ENCODE peak calls at places on chromosomes 11 and 22, in ten cellular contexts. One of them, this sample, is unnamed.

GRCh38 chr22:32204211-32204855 is 540 bp downstream of the RFPL2 start:
- DNase-seq in memory B cell: no peak
- DNase-seq in HS-27A: no peak
- DNase-seq in posterior cingulate gyrus: no peak
- DNase-seq in heart left ventricle: no peak
- DNase-seq in NCI-H1417: no peak
- DNase-seq in neural progenitor cell: peak
- DNase-seq in NCI-H1092 treated with DMSO at 0.1 percent for 48 hours: peak
- DNase-seq in lung: no peak
- DNase-seq in nucleus accumbens: no peak
- DNase-seq in this sample: no peak

GRCh38 chr11:93686812-93687211 is 25.3 kb downstream of the CEP295 start:
- DNase-seq in NCI-H1417: no peak
- DNase-seq in memory B cell: no peak
- DNase-seq in NCI-H1092 treated with DMSO at 0.1 percent for 48 hours: no peak
- DNase-seq in HS-27A: no peak
- DNase-seq in neural progenitor cell: no peak
- DNase-seq in posterior cingulate gyrus: no peak
- DNase-seq in heart left ventricle: no peak
- DNase-seq in lung: no peak
- DNase-seq in nucleus accumbens: no peak
- DNase-seq in this sample: no peak

GRCh38 chr11:61728066-61728939 is 24.1 kb upstream of the MYRF start:
- DNase-seq in neural progenitor cell: no peak
- DNase-seq in HS-27A: no peak
- DNase-seq in posterior cingulate gyrus: no peak
- DNase-seq in memory B cell: no peak
- DNase-seq in lung: no peak
- DNase-seq in nucleus accumbens: no peak
- DNase-seq in NCI-H1417: no peak
- DNase-seq in heart left ventricle: no peak
- DNase-seq in NCI-H1092 treated with DMSO at 0.1 percent for 48 hours: no peak
- DNase-seq in this sample: no peak

GRCh38 chr11:47359586-47359985 is 7.1 kb upstream of the MYBPC3 start:
- DNase-seq in nucleus accumbens: no peak
- DNase-seq in HS-27A: no peak
- DNase-seq in NCI-H1417: no peak
- DNase-seq in NCI-H1092 treated with DMSO at 0.1 percent for 48 hours: no peak
- DNase-seq in neural progenitor cell: no peak
- DNase-seq in posterior cingulate gyrus: no peak
- DNase-seq in lung: no peak
- DNase-seq in heart left ventricle: peak
- DNase-seq in memory B cell: no peak
- DNase-seq in this sample: no peak

GRCh38 chr22:38632528-38632927 is 23.7 kb downstream of the FAM227A start:
- DNase-seq in NCI-H1092 treated with DMSO at 0.1 percent for 48 hours: no peak
- DNase-seq in NCI-H1417: no peak
- DNase-seq in heart left ventricle: no peak
- DNase-seq in lung: no peak
- DNase-seq in nucleus accumbens: no peak
- DNase-seq in memory B cell: no peak
- DNase-seq in posterior cingulate gyrus: no peak
- DNase-seq in neural progenitor cell: no peak
- DNase-seq in HS-27A: no peak
- DNase-seq in this sample: no peak

GRCh38 chr22:37521236-37521739 is 2.1 kb upstream of the CARD10 start:
- DNase-seq in NCI-H1092 treated with DMSO at 0.1 percent for 48 hours: no peak
- DNase-seq in posterior cingulate gyrus: no peak
- DNase-seq in HS-27A: no peak
- DNase-seq in memory B cell: no peak
- DNase-seq in heart left ventricle: no peak
- DNase-seq in neural progenitor cell: no peak
- DNase-seq in nucleus accumbens: no peak
- DNase-seq in lung: no peak
- DNase-seq in NCI-H1417: no peak
- DNase-seq in this sample: no peak

GRCh38 chr22:43852605-43853327 is 9.5 kb downstream of the SULT4A1 start:
- DNase-seq in NCI-H1092 treated with DMSO at 0.1 percent for 48 hours: no peak
- DNase-seq in heart left ventricle: no peak
- DNase-seq in posterior cingulate gyrus: no peak
- DNase-seq in HS-27A: no peak
- DNase-seq in neural progenitor cell: no peak
- DNase-seq in NCI-H1417: no peak
- DNase-seq in nucleus accumbens: no peak
- DNase-seq in memory B cell: no peak
- DNase-seq in lung: no peak
- DNase-seq in this sample: no peak

GRCh38 chr11:65445604-65446445 is 23.2 kb downstream of the NEAT1 start:
- DNase-seq in lung: peak
- DNase-seq in heart left ventricle: no peak
- DNase-seq in neural progenitor cell: no peak
- DNase-seq in memory B cell: no peak
- DNase-seq in NCI-H1417: no peak
- DNase-seq in HS-27A: no peak
- DNase-seq in nucleus accumbens: no peak
- DNase-seq in NCI-H1092 treated with DMSO at 0.1 percent for 48 hours: no peak
- DNase-seq in posterior cingulate gyrus: no peak
- DNase-seq in this sample: peak

GRCh38 chr11:114684636-114685035 is 6.3 kb downstream of the NXPE2 start:
- DNase-seq in neural progenitor cell: no peak
- DNase-seq in lung: no peak
- DNase-seq in NCI-H1417: no peak
- DNase-seq in NCI-H1092 treated with DMSO at 0.1 percent for 48 hours: no peak
- DNase-seq in HS-27A: no peak
- DNase-seq in posterior cingulate gyrus: no peak
- DNase-seq in nucleus accumbens: no peak
- DNase-seq in memory B cell: no peak
- DNase-seq in heart left ventricle: no peak
- DNase-seq in this sample: no peak

GRCh38 chr11:103872748-103873147 is 163.7 kb upstream of the DDI1 start:
- DNase-seq in lung: no peak
- DNase-seq in neural progenitor cell: no peak
- DNase-seq in nucleus accumbens: no peak
- DNase-seq in memory B cell: no peak
- DNase-seq in heart left ventricle: no peak
- DNase-seq in posterior cingulate gyrus: no peak
- DNase-seq in HS-27A: no peak
- DNase-seq in NCI-H1092 treated with DMSO at 0.1 percent for 48 hours: no peak
- DNase-seq in NCI-H1417: no peak
- DNase-seq in this sample: no peak

GRCh38 chr11:94728541-94728940 is 39.6 kb upstream of the AMOTL1 start:
- DNase-seq in memory B cell: no peak
- DNase-seq in NCI-H1417: no peak
- DNase-seq in lung: no peak
- DNase-seq in nucleus accumbens: no peak
- DNase-seq in HS-27A: no peak
- DNase-seq in posterior cingulate gyrus: no peak
- DNase-seq in NCI-H1092 treated with DMSO at 0.1 percent for 48 hours: no peak
- DNase-seq in neural progenitor cell: no peak
- DNase-seq in heart left ventricle: no peak
- DNase-seq in this sample: no peak

GRCh38 chr11:103892603-103893002 is 143.8 kb upstream of the DDI1 start:
- DNase-seq in NCI-H1417: no peak
- DNase-seq in HS-27A: no peak
- DNase-seq in NCI-H1092 treated with DMSO at 0.1 percent for 48 hours: no peak
- DNase-seq in neural progenitor cell: no peak
- DNase-seq in posterior cingulate gyrus: no peak
- DNase-seq in lung: no peak
- DNase-seq in memory B cell: no peak
- DNase-seq in nucleus accumbens: no peak
- DNase-seq in heart left ventricle: no peak
- DNase-seq in this sample: no peak

GRCh38 chr11:32962016-32962415 is 53.7 kb upstream of the DEPDC7 start:
- DNase-seq in HS-27A: peak
- DNase-seq in nucleus accumbens: no peak
- DNase-seq in posterior cingulate gyrus: no peak
- DNase-seq in memory B cell: no peak
- DNase-seq in lung: no peak
- DNase-seq in NCI-H1092 treated with DMSO at 0.1 percent for 48 hours: no peak
- DNase-seq in heart left ventricle: no peak
- DNase-seq in neural progenitor cell: no peak
- DNase-seq in NCI-H1417: no peak
- DNase-seq in this sample: no peak

GRCh38 chr22:30485362-30485988 is 13.7 kb upstream of the SEC14L3 start:
- DNase-seq in heart left ventricle: peak
- DNase-seq in nucleus accumbens: no peak
- DNase-seq in NCI-H1417: peak
- DNase-seq in neural progenitor cell: peak
- DNase-seq in posterior cingulate gyrus: peak
- DNase-seq in memory B cell: peak
- DNase-seq in NCI-H1092 treated with DMSO at 0.1 percent for 48 hours: peak
- DNase-seq in lung: peak
- DNase-seq in HS-27A: no peak
- DNase-seq in this sample: peak

GRCh38 chr11:79237676-79238075 is 203.2 kb downstream of the TENM4 start:
- DNase-seq in HS-27A: no peak
- DNase-seq in neural progenitor cell: no peak
- DNase-seq in heart left ventricle: no peak
- DNase-seq in nucleus accumbens: no peak
- DNase-seq in posterior cingulate gyrus: no peak
- DNase-seq in lung: no peak
- DNase-seq in NCI-H1092 treated with DMSO at 0.1 percent for 48 hours: no peak
- DNase-seq in NCI-H1417: no peak
- DNase-seq in memory B cell: no peak
- DNase-seq in this sample: no peak